ENCODE peak calls at places on chromosomes 1 and 21, in four cellular contexts. One of them, this sample, is unnamed.
A peak's percentile ranks its signal among the peaks of the same experiment; 100 is the strongest.

GRCh38 chr1:116711061-116711582 is 43.1 kb upstream of the CD2 start:
- DNase-seq in endothelial cell: no peak
- DNase-seq in NCI-H2029 treated with DMSO at 0.1 percent for 48 hours: peak; percentile 87
- DNase-seq in adipocyte: peak; percentile 23
- DNase-seq in this sample: no peak

GRCh38 chr1:60765204-60765603 is 317.2 kb upstream of the NFIA start:
- DNase-seq in endothelial cell: peak; percentile 13
- DNase-seq in adipocyte: peak; percentile 30
- DNase-seq in NCI-H2029 treated with DMSO at 0.1 percent for 48 hours: peak; percentile 81
- DNase-seq in this sample: no peak

GRCh38 chr1:170309389-170310013 is 163.7 kb downstream of the NTMT2 start:
- DNase-seq in adipocyte: peak; percentile 86
- DNase-seq in endothelial cell: no peak
- DNase-seq in NCI-H2029 treated with DMSO at 0.1 percent for 48 hours: no peak
- DNase-seq in this sample: no peak

GRCh38 chr1:230832466-230832865 is 35.9 kb downstream of the C1orf198 start:
- DNase-seq in adipocyte: peak; percentile 47
- DNase-seq in NCI-H2029 treated with DMSO at 0.1 percent for 48 hours: no peak
- DNase-seq in endothelial cell: no peak
- DNase-seq in this sample: no peak

GRCh38 chr1:40634901-40635655 is 30.4 kb downstream of the RIMS3 start:
- DNase-seq in endothelial cell: no peak
- DNase-seq in NCI-H2029 treated with DMSO at 0.1 percent for 48 hours: no peak
- DNase-seq in adipocyte: no peak
- DNase-seq in this sample: no peak

GRCh38 chr1:101178341-101178687 is 58.5 kb upstream of the S1PR1 start:
- DNase-seq in endothelial cell: no peak
- DNase-seq in adipocyte: no peak
- DNase-seq in NCI-H2029 treated with DMSO at 0.1 percent for 48 hours: no peak
- DNase-seq in this sample: no peak

GRCh38 chr1:45512641-45513054 is 9.0 kb downstream of the PRDX1 start:
- DNase-seq in endothelial cell: peak; percentile 69
- DNase-seq in NCI-H2029 treated with DMSO at 0.1 percent for 48 hours: peak; percentile 84
- DNase-seq in adipocyte: peak; percentile 76
- DNase-seq in this sample: peak; percentile 35

GRCh38 chr1:54127594-54127993 is 25.2 kb downstream of the CDCP2 start:
- DNase-seq in NCI-H2029 treated with DMSO at 0.1 percent for 48 hours: no peak
- DNase-seq in adipocyte: no peak
- DNase-seq in endothelial cell: no peak
- DNase-seq in this sample: no peak

GRCh38 chr1:246782120-246782900 is 58.1 kb downstream of the SCCPDH start:
- DNase-seq in adipocyte: peak; percentile 67
- DNase-seq in endothelial cell: no peak
- DNase-seq in NCI-H2029 treated with DMSO at 0.1 percent for 48 hours: peak; percentile 75
- DNase-seq in this sample: no peak

GRCh38 chr1:200737647-200738296 is 921 bp upstream of the CAMSAP2 start:
- DNase-seq in NCI-H2029 treated with DMSO at 0.1 percent for 48 hours: no peak
- DNase-seq in adipocyte: no peak
- DNase-seq in endothelial cell: no peak
- DNase-seq in this sample: no peak

GRCh38 chr1:185853739-185854138 is 119.5 kb downstream of the HMCN1 start:
- DNase-seq in adipocyte: peak; percentile 92
- DNase-seq in NCI-H2029 treated with DMSO at 0.1 percent for 48 hours: no peak
- DNase-seq in endothelial cell: no peak
- DNase-seq in this sample: no peak

GRCh38 chr1:18091660-18092446 is 15.7 kb upstream of the IGSF21 start:
- DNase-seq in endothelial cell: no peak
- DNase-seq in NCI-H2029 treated with DMSO at 0.1 percent for 48 hours: no peak
- DNase-seq in adipocyte: peak; percentile 41
- DNase-seq in this sample: no peak

GRCh38 chr1:178938959-178939317 is 68.1 kb upstream of the ANGPTL1 start:
- DNase-seq in NCI-H2029 treated with DMSO at 0.1 percent for 48 hours: no peak
- DNase-seq in adipocyte: peak; percentile 27
- DNase-seq in endothelial cell: no peak
- DNase-seq in this sample: no peak

GRCh38 chr1:33876970-33877680 is 13.2 kb downstream of the HMGB4 start:
- DNase-seq in adipocyte: peak; percentile 58
- DNase-seq in endothelial cell: no peak
- DNase-seq in NCI-H2029 treated with DMSO at 0.1 percent for 48 hours: peak; percentile 18
- DNase-seq in this sample: no peak

GRCh38 chr1:93661829-93662474 is 19.7 kb downstream of the BCAR3 start:
- DNase-seq in NCI-H2029 treated with DMSO at 0.1 percent for 48 hours: no peak
- DNase-seq in endothelial cell: no peak
- DNase-seq in adipocyte: peak; percentile 88
- DNase-seq in this sample: no peak

GRCh38 chr1:46747683-46748288 is 28.9 kb upstream of the EFCAB14 start:
- DNase-seq in endothelial cell: peak; percentile 69
- DNase-seq in adipocyte: peak; percentile 67
- DNase-seq in NCI-H2029 treated with DMSO at 0.1 percent for 48 hours: peak; percentile 91
- DNase-seq in this sample: no peak

GRCh38 chr21:38804617-38805281 is 980 bp upstream of the ETS2 start:
- DNase-seq in endothelial cell: peak; percentile 76
- DNase-seq in adipocyte: peak; percentile 51
- DNase-seq in NCI-H2029 treated with DMSO at 0.1 percent for 48 hours: peak; percentile 44
- DNase-seq in this sample: no peak

GRCh38 chr1:12095822-12096263 is 32.7 kb downstream of the TNFRSF8 start:
- DNase-seq in endothelial cell: no peak
- DNase-seq in NCI-H2029 treated with DMSO at 0.1 percent for 48 hours: no peak
- DNase-seq in adipocyte: peak; percentile 32
- DNase-seq in this sample: no peak

GRCh38 chr1:36703526-36704208 is 221.0 kb upstream of the CSF3R start:
- DNase-seq in adipocyte: peak; percentile 58
- DNase-seq in endothelial cell: peak; percentile 90
- DNase-seq in NCI-H2029 treated with DMSO at 0.1 percent for 48 hours: peak; percentile 99
- DNase-seq in this sample: peak; percentile 64

GRCh38 chr1:246638941-246639655 is 72.8 kb downstream of the CNST start:
- DNase-seq in adipocyte: no peak
- DNase-seq in endothelial cell: no peak
- DNase-seq in NCI-H2029 treated with DMSO at 0.1 percent for 48 hours: no peak
- DNase-seq in this sample: no peak

GRCh38 chr1:225817611-225818061 is 7.7 kb downstream of the EPHX1 start:
- DNase-seq in NCI-H2029 treated with DMSO at 0.1 percent for 48 hours: no peak
- DNase-seq in adipocyte: peak; percentile 78
- DNase-seq in endothelial cell: no peak
- DNase-seq in this sample: no peak

GRCh38 chr1:94755675-94756074 is 64.5 kb upstream of the SLC44A3 start:
- DNase-seq in NCI-H2029 treated with DMSO at 0.1 percent for 48 hours: no peak
- DNase-seq in endothelial cell: no peak
- DNase-seq in adipocyte: peak; percentile 96
- DNase-seq in this sample: no peak

GRCh38 chr1:146021622-146022402 is at the start of gene HJV:
- DNase-seq in endothelial cell: no peak
- DNase-seq in adipocyte: no peak
- DNase-seq in NCI-H2029 treated with DMSO at 0.1 percent for 48 hours: no peak
- DNase-seq in this sample: no peak

GRCh38 chr1:160951443-160952128 is 3.0 kb downstream of the ITLN2 start:
- DNase-seq in endothelial cell: peak; percentile 71
- DNase-seq in adipocyte: peak; percentile 60
- DNase-seq in NCI-H2029 treated with DMSO at 0.1 percent for 48 hours: peak; percentile 32
- DNase-seq in this sample: peak; percentile 48

GRCh38 chr1:18256318-18257235 is 149.0 kb downstream of the IGSF21 start:
- DNase-seq in endothelial cell: peak; percentile 91
- DNase-seq in adipocyte: peak; percentile 26
- DNase-seq in NCI-H2029 treated with DMSO at 0.1 percent for 48 hours: no peak
- DNase-seq in this sample: no peak

GRCh38 chr21:15015622-15016471 is 49.0 kb downstream of the NRIP1 start:
- DNase-seq in endothelial cell: no peak
- DNase-seq in adipocyte: peak; percentile 76
- DNase-seq in NCI-H2029 treated with DMSO at 0.1 percent for 48 hours: no peak
- DNase-seq in this sample: no peak

GRCh38 chr1:110645962-110646735 is 28.6 kb downstream of the KCNA3 start:
- DNase-seq in NCI-H2029 treated with DMSO at 0.1 percent for 48 hours: no peak
- DNase-seq in adipocyte: no peak
- DNase-seq in endothelial cell: no peak
- DNase-seq in this sample: no peak

GRCh38 chr1:62097464-62097863 is 97.2 kb upstream of the L1TD1 start:
- DNase-seq in adipocyte: no peak
- DNase-seq in endothelial cell: no peak
- DNase-seq in NCI-H2029 treated with DMSO at 0.1 percent for 48 hours: no peak
- DNase-seq in this sample: no peak

GRCh38 chr1:91718368-91718767 is 167.6 kb downstream of the TGFBR3 start:
- DNase-seq in endothelial cell: no peak
- DNase-seq in NCI-H2029 treated with DMSO at 0.1 percent for 48 hours: no peak
- DNase-seq in adipocyte: no peak
- DNase-seq in this sample: no peak

GRCh38 chr21:21851657-21852056 is 853.4 kb downstream of the NCAM2 start:
- DNase-seq in NCI-H2029 treated with DMSO at 0.1 percent for 48 hours: no peak
- DNase-seq in endothelial cell: no peak
- DNase-seq in adipocyte: peak; percentile 25
- DNase-seq in this sample: no peak

GRCh38 chr1:228964178-228964819 is 229.0 kb downstream of the RHOU start:
- DNase-seq in NCI-H2029 treated with DMSO at 0.1 percent for 48 hours: no peak
- DNase-seq in adipocyte: peak; percentile 79
- DNase-seq in endothelial cell: no peak
- DNase-seq in this sample: no peak

GRCh38 chr21:33300701-33301631 is 23.8 kb upstream of the IFNAR1 start:
- DNase-seq in endothelial cell: no peak
- DNase-seq in adipocyte: no peak
- DNase-seq in NCI-H2029 treated with DMSO at 0.1 percent for 48 hours: no peak
- DNase-seq in this sample: no peak

GRCh38 chr1:27119270-27119618 is 35.7 kb downstream of the SLC9A1 start:
- DNase-seq in NCI-H2029 treated with DMSO at 0.1 percent for 48 hours: no peak
- DNase-seq in endothelial cell: no peak
- DNase-seq in adipocyte: peak; percentile 80
- DNase-seq in this sample: no peak

GRCh38 chr1:179815642-179816041 is 62.0 kb downstream of the TOR1AIP2 start:
- DNase-seq in NCI-H2029 treated with DMSO at 0.1 percent for 48 hours: no peak
- DNase-seq in endothelial cell: no peak
- DNase-seq in adipocyte: no peak
- DNase-seq in this sample: no peak